ENCODE peak calls at places on chromosome 1, in eight cellular contexts. One of them, this sample, is unnamed.

GRCh38 chr1:89519779-89520358 is 4.8 kb upstream of the LRRC8B start:
- DNase-seq in nucleus accumbens: no peak
- DNase-seq in neural progenitor cell: peak
- DNase-seq in fibroblast of mammary gland: peak
- DNase-seq in GM23248: peak
- DNase-seq in midbrain: peak
- DNase-seq in HuH-7.5: peak
- DNase-seq in foreskin fibroblast: peak
- DNase-seq in this sample: no peak

GRCh38 chr1:32998997-32999396 is 34.4 kb upstream of the RNF19B start:
- DNase-seq in nucleus accumbens: no peak
- DNase-seq in neural progenitor cell: no peak
- DNase-seq in fibroblast of mammary gland: peak
- DNase-seq in GM23248: no peak
- DNase-seq in midbrain: no peak
- DNase-seq in HuH-7.5: no peak
- DNase-seq in foreskin fibroblast: no peak
- DNase-seq in this sample: no peak

GRCh38 chr1:70355111-70355407 is 537 bp upstream of the ANKRD13C start:
- DNase-seq in nucleus accumbens: no peak
- DNase-seq in neural progenitor cell: no peak
- DNase-seq in fibroblast of mammary gland: no peak
- DNase-seq in GM23248: no peak
- DNase-seq in midbrain: no peak
- DNase-seq in HuH-7.5: no peak
- DNase-seq in foreskin fibroblast: no peak
- DNase-seq in this sample: no peak

GRCh38 chr1:188723332-188724020 is 1754.2 kb downstream of the BRINP3 start:
- DNase-seq in nucleus accumbens: no peak
- DNase-seq in neural progenitor cell: no peak
- DNase-seq in fibroblast of mammary gland: no peak
- DNase-seq in GM23248: no peak
- DNase-seq in midbrain: no peak
- DNase-seq in HuH-7.5: no peak
- DNase-seq in foreskin fibroblast: no peak
- DNase-seq in this sample: no peak

GRCh38 chr1:224435318-224435763 is 744 bp upstream of the WDR26 start:
- DNase-seq in nucleus accumbens: no peak
- DNase-seq in neural progenitor cell: peak
- DNase-seq in fibroblast of mammary gland: peak
- DNase-seq in GM23248: peak
- DNase-seq in midbrain: no peak
- DNase-seq in HuH-7.5: no peak
- DNase-seq in foreskin fibroblast: peak
- DNase-seq in this sample: no peak

GRCh38 chr1:175873290-175873689 is 129.9 kb upstream of the TNR start:
- DNase-seq in nucleus accumbens: no peak
- DNase-seq in neural progenitor cell: no peak
- DNase-seq in fibroblast of mammary gland: no peak
- DNase-seq in GM23248: no peak
- DNase-seq in midbrain: no peak
- DNase-seq in HuH-7.5: no peak
- DNase-seq in foreskin fibroblast: no peak
- DNase-seq in this sample: no peak

GRCh38 chr1:53638641-53639035 is 100.3 kb downstream of the GLIS1 start:
- DNase-seq in nucleus accumbens: no peak
- DNase-seq in neural progenitor cell: no peak
- DNase-seq in fibroblast of mammary gland: no peak
- DNase-seq in GM23248: no peak
- DNase-seq in midbrain: no peak
- DNase-seq in HuH-7.5: no peak
- DNase-seq in foreskin fibroblast: no peak
- DNase-seq in this sample: no peak

GRCh38 chr1:7538849-7539771 is 232.0 kb upstream of the VAMP3 start:
- DNase-seq in nucleus accumbens: no peak
- DNase-seq in neural progenitor cell: no peak
- DNase-seq in fibroblast of mammary gland: no peak
- DNase-seq in GM23248: no peak
- DNase-seq in midbrain: no peak
- DNase-seq in HuH-7.5: no peak
- DNase-seq in foreskin fibroblast: no peak
- DNase-seq in this sample: no peak

GRCh38 chr1:204685236-204686006 is at the start of gene LRRN2:
- DNase-seq in nucleus accumbens: no peak
- DNase-seq in neural progenitor cell: peak
- DNase-seq in fibroblast of mammary gland: no peak
- DNase-seq in GM23248: peak
- DNase-seq in midbrain: peak
- DNase-seq in HuH-7.5: no peak
- DNase-seq in foreskin fibroblast: no peak
- DNase-seq in this sample: no peak

GRCh38 chr1:41626616-41627375 is 142.3 kb upstream of the EDN2 start:
- DNase-seq in nucleus accumbens: no peak
- DNase-seq in neural progenitor cell: no peak
- DNase-seq in fibroblast of mammary gland: peak
- DNase-seq in GM23248: peak
- DNase-seq in midbrain: no peak
- DNase-seq in HuH-7.5: no peak
- DNase-seq in foreskin fibroblast: peak
- DNase-seq in this sample: no peak